ENCODE peak calls at places on chromosomes 11 and 22, in nine cellular contexts. One of them, this sample, is unnamed. For H3K79me2 and H4K20me1, the result is how much of the 10 kb centered on the place peaks cover.

GRCh38 chr11:100269511-100269910 is 417.6 kb upstream of the ARHGAP42 start:
- DNase-seq in PC-3: no peak
- DNase-seq in neural progenitor cell: no peak
- DNase-seq in GM23338: no peak
- DNase-seq in PC-9: no peak
- DNase-seq in H1: no peak
- DNase-seq in HCT116: no peak
- DNase-seq in mammary epithelial cell: no peak
- DNase-seq in SK-N-SH: no peak
- DNase-seq in this sample: no peak

GRCh38 chr11:18321622-18321990 is 334 bp downstream of the HPS5 start:
- DNase-seq in PC-3: peak
- DNase-seq in neural progenitor cell: no peak
- DNase-seq in GM23338: peak
- DNase-seq in PC-9: no peak
- DNase-seq in H1: no peak
- DNase-seq in HCT116: no peak
- DNase-seq in mammary epithelial cell: peak
- DNase-seq in SK-N-SH: peak
- DNase-seq in this sample: peak

GRCh38 chr11:85828640-85828978 is 17.7 kb upstream of the SYTL2 start:
- DNase-seq in PC-3: no peak
- DNase-seq in neural progenitor cell: no peak
- DNase-seq in GM23338: no peak
- DNase-seq in PC-9: no peak
- DNase-seq in H1: no peak
- DNase-seq in HCT116: no peak
- DNase-seq in mammary epithelial cell: no peak
- DNase-seq in SK-N-SH: no peak
- DNase-seq in this sample: no peak

GRCh38 chr11:30586251-30587144 is at the start of gene MPPED2:
- DNase-seq in PC-3: no peak
- DNase-seq in neural progenitor cell: peak
- DNase-seq in GM23338: peak
- DNase-seq in PC-9: no peak
- DNase-seq in H1: peak
- DNase-seq in HCT116: no peak
- DNase-seq in mammary epithelial cell: no peak
- DNase-seq in SK-N-SH: peak
- DNase-seq in this sample: peak

GRCh38 chr11:134633276-134633675 is 221.2 kb upstream of the B3GAT1 start:
- DNase-seq in PC-3: no peak
- DNase-seq in neural progenitor cell: no peak
- DNase-seq in GM23338: no peak
- DNase-seq in PC-9: no peak
- DNase-seq in H1: no peak
- DNase-seq in HCT116: no peak
- DNase-seq in mammary epithelial cell: no peak
- DNase-seq in SK-N-SH: no peak
- DNase-seq in this sample: no peak

GRCh38 chr11:29634248-29634647 is 382.6 kb downstream of the KCNA4 start:
- DNase-seq in PC-3: peak
- DNase-seq in neural progenitor cell: peak
- DNase-seq in GM23338: peak
- DNase-seq in PC-9: no peak
- DNase-seq in H1: no peak
- DNase-seq in HCT116: no peak
- DNase-seq in mammary epithelial cell: no peak
- DNase-seq in SK-N-SH: no peak
- DNase-seq in this sample: no peak

GRCh38 chr22:43435851-43436535 is 24.2 kb downstream of the MPPED1 start:
- DNase-seq in PC-3: no peak
- DNase-seq in neural progenitor cell: no peak
- DNase-seq in GM23338: no peak
- DNase-seq in PC-9: no peak
- DNase-seq in H1: no peak
- DNase-seq in HCT116: no peak
- DNase-seq in mammary epithelial cell: no peak
- DNase-seq in SK-N-SH: no peak
- DNase-seq in this sample: peak

GRCh38 chr11:57513911-57514537 is 1.5 kb downstream of the SLC43A1 start:
- DNase-seq in PC-3: peak
- DNase-seq in neural progenitor cell: peak
- DNase-seq in GM23338: peak
- DNase-seq in PC-9: no peak
- DNase-seq in H1: no peak
- DNase-seq in HCT116: no peak
- DNase-seq in mammary epithelial cell: no peak
- DNase-seq in SK-N-SH: peak
- DNase-seq in this sample: peak

GRCh38 chr11:129239207-129239606 is 47.1 kb upstream of the ARHGAP32 start:
- DNase-seq in PC-3: no peak
- DNase-seq in neural progenitor cell: no peak
- DNase-seq in GM23338: no peak
- DNase-seq in PC-9: no peak
- DNase-seq in H1: no peak
- DNase-seq in HCT116: no peak
- DNase-seq in mammary epithelial cell: no peak
- DNase-seq in SK-N-SH: no peak
- DNase-seq in this sample: no peak

GRCh38 chr11:66880484-66881211 is 23.8 kb downstream of the LRFN4 start:
- DNase-seq in PC-3: peak
- DNase-seq in neural progenitor cell: no peak
- DNase-seq in GM23338: peak
- DNase-seq in PC-9: peak
- DNase-seq in H1: no peak
- DNase-seq in HCT116: no peak
- DNase-seq in mammary epithelial cell: peak
- DNase-seq in SK-N-SH: peak
- DNase-seq in this sample: peak

GRCh38 chr22:49807780-49808708 is 19.6 kb downstream of the BRD1 start:
- DNase-seq in PC-3: no peak
- DNase-seq in neural progenitor cell: no peak
- DNase-seq in GM23338: no peak
- DNase-seq in PC-9: no peak
- DNase-seq in H1: no peak
- DNase-seq in HCT116: no peak
- DNase-seq in mammary epithelial cell: no peak
- DNase-seq in SK-N-SH: no peak
- DNase-seq in this sample: peak

GRCh38 chr11:267491-267994 is 10.7 kb upstream of the NLRP6 start:
- DNase-seq in PC-3: peak
- DNase-seq in neural progenitor cell: no peak
- DNase-seq in GM23338: no peak
- DNase-seq in PC-9: peak
- DNase-seq in H1: no peak
- DNase-seq in HCT116: no peak
- DNase-seq in mammary epithelial cell: peak
- DNase-seq in SK-N-SH: no peak
- DNase-seq in this sample: peak

GRCh38 chr11:10573556-10573955 is 5.1 kb upstream of the LYVE1 start:
- DNase-seq in PC-3: no peak
- DNase-seq in neural progenitor cell: no peak
- DNase-seq in GM23338: no peak
- DNase-seq in PC-9: no peak
- DNase-seq in H1: no peak
- DNase-seq in HCT116: no peak
- DNase-seq in mammary epithelial cell: no peak
- DNase-seq in SK-N-SH: no peak
- DNase-seq in this sample: no peak

GRCh38 chr11:11179239-11179638 is 173.8 kb downstream of the CSNK2A3 start:
- DNase-seq in PC-3: peak
- DNase-seq in neural progenitor cell: no peak
- DNase-seq in GM23338: no peak
- DNase-seq in PC-9: no peak
- DNase-seq in H1: no peak
- DNase-seq in HCT116: peak
- DNase-seq in mammary epithelial cell: peak
- DNase-seq in SK-N-SH: no peak
- DNase-seq in this sample: peak

GRCh38 chr11:7981758-7982157 is 5.4 kb upstream of the EIF3F start:
- DNase-seq in PC-3: no peak
- DNase-seq in neural progenitor cell: no peak
- DNase-seq in GM23338: no peak
- DNase-seq in PC-9: no peak
- DNase-seq in H1: no peak
- DNase-seq in HCT116: no peak
- DNase-seq in mammary epithelial cell: no peak
- DNase-seq in SK-N-SH: no peak
- DNase-seq in this sample: no peak

GRCh38 chr11:7982582-7983119 is 4.5 kb upstream of the EIF3F start:
- DNase-seq in PC-3: no peak
- DNase-seq in neural progenitor cell: no peak
- DNase-seq in GM23338: no peak
- DNase-seq in PC-9: no peak
- DNase-seq in H1: no peak
- DNase-seq in HCT116: no peak
- DNase-seq in mammary epithelial cell: no peak
- DNase-seq in SK-N-SH: no peak
- DNase-seq in this sample: no peak

GRCh38 chr11:7974668-7975067 is 9.4 kb upstream of the NLRP10 start:
- DNase-seq in PC-3: peak
- DNase-seq in neural progenitor cell: no peak
- DNase-seq in GM23338: peak
- DNase-seq in PC-9: peak
- DNase-seq in H1: no peak
- DNase-seq in HCT116: no peak
- DNase-seq in mammary epithelial cell: no peak
- DNase-seq in SK-N-SH: no peak
- DNase-seq in this sample: no peak

GRCh38 chr11:7973011-7973410 is 7.8 kb upstream of the NLRP10 start:
- DNase-seq in PC-3: peak
- DNase-seq in neural progenitor cell: no peak
- DNase-seq in GM23338: no peak
- DNase-seq in PC-9: no peak
- DNase-seq in H1: no peak
- DNase-seq in HCT116: no peak
- DNase-seq in mammary epithelial cell: peak
- DNase-seq in SK-N-SH: no peak
- DNase-seq in this sample: no peak

GRCh38 chr11:7977251-7977917 is 9.8 kb upstream of the EIF3F start:
- DNase-seq in PC-3: peak
- DNase-seq in neural progenitor cell: no peak
- DNase-seq in GM23338: peak
- DNase-seq in PC-9: peak
- DNase-seq in H1: no peak
- DNase-seq in HCT116: no peak
- DNase-seq in mammary epithelial cell: peak
- DNase-seq in SK-N-SH: no peak
- DNase-seq in this sample: peak
- H3K4me3 ChIP-seq in PC-3: peak
- H3K4me3 ChIP-seq in neural progenitor cell: no peak
- H3K4me3 ChIP-seq in GM23338: no peak
- H3K4me3 ChIP-seq in PC-9: peak
- H3K4me3 ChIP-seq in H1: no peak
- H3K4me3 ChIP-seq in HCT116: no peak
- H3K4me3 ChIP-seq in mammary epithelial cell: peak
- H3K4me3 ChIP-seq in SK-N-SH: no peak
- H3K4me3 ChIP-seq in this sample: peak

GRCh38 chr11:6608726-6609501 is 3.1 kb downstream of the TAF10 start:
- DNase-seq in PC-3: no peak
- DNase-seq in neural progenitor cell: no peak
- DNase-seq in GM23338: no peak
- DNase-seq in PC-9: no peak
- DNase-seq in H1: no peak
- DNase-seq in HCT116: no peak
- DNase-seq in mammary epithelial cell: no peak
- DNase-seq in SK-N-SH: no peak
- DNase-seq in this sample: no peak

GRCh38 chr11:6609502-6610015 is 2.5 kb downstream of the TAF10 start:
- DNase-seq in PC-3: no peak
- DNase-seq in neural progenitor cell: no peak
- DNase-seq in GM23338: no peak
- DNase-seq in PC-9: no peak
- DNase-seq in H1: no peak
- DNase-seq in HCT116: no peak
- DNase-seq in mammary epithelial cell: no peak
- DNase-seq in SK-N-SH: no peak
- DNase-seq in this sample: no peak

GRCh38 chr11:6606471-6607189 is 3.1 kb downstream of the ILK start:
- DNase-seq in PC-3: peak
- DNase-seq in neural progenitor cell: peak
- DNase-seq in GM23338: peak
- DNase-seq in PC-9: peak
- DNase-seq in H1: peak
- DNase-seq in HCT116: peak
- DNase-seq in mammary epithelial cell: peak
- DNase-seq in SK-N-SH: peak
- DNase-seq in this sample: peak

GRCh38 chr11:6607190-6607635 is 3.6 kb downstream of the ILK start:
- DNase-seq in PC-3: no peak
- DNase-seq in neural progenitor cell: no peak
- DNase-seq in GM23338: no peak
- DNase-seq in PC-9: no peak
- DNase-seq in H1: no peak
- DNase-seq in HCT116: no peak
- DNase-seq in mammary epithelial cell: no peak
- DNase-seq in SK-N-SH: no peak
- DNase-seq in this sample: no peak

DNA sequence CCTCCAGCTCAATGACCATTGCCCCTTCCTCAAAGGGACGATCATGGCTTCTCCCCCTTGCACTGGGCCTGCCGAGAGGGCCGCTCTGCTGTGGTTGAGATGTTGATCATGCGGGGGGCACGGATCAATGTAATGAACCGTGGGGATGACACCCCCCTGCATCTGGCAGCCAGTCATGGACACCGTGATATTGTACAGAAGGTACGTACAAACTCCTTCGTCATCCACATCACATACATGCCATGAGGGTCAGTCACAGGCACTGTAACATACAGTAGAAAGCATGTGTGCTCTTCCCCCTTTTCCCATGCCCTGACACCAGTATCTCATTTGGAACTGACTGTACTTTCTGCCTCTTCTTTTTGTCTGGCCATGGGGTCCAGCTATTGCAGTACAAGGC is 4.0 kb downstream of the TAF10 start:
- DNase-seq in PC-3: no peak
- DNase-seq in neural progenitor cell: no peak
- DNase-seq in GM23338: no peak
- DNase-seq in PC-9: no peak
- DNase-seq in H1: peak
- DNase-seq in HCT116: no peak
- DNase-seq in mammary epithelial cell: no peak
- DNase-seq in SK-N-SH: no peak
- DNase-seq in this sample: no peak
- H3K79me2 ChIP-seq in PC-3: half or more
- H3K79me2 ChIP-seq in neural progenitor cell: half or more
- H3K79me2 ChIP-seq in GM23338: half or more
- H3K79me2 ChIP-seq in PC-9: under half
- H3K79me2 ChIP-seq in H1: under half
- H3K79me2 ChIP-seq in HCT116: half or more
- H3K79me2 ChIP-seq in mammary epithelial cell: half or more
- H3K79me2 ChIP-seq in SK-N-SH: half or more
- H3K79me2 ChIP-seq in this sample: half or more

GRCh38 chr22:48606684-48607307 is 1220.9 kb downstream of the BRD1 start:
- DNase-seq in PC-3: no peak
- DNase-seq in neural progenitor cell: no peak
- DNase-seq in GM23338: no peak
- DNase-seq in PC-9: no peak
- DNase-seq in H1: no peak
- DNase-seq in HCT116: no peak
- DNase-seq in mammary epithelial cell: no peak
- DNase-seq in SK-N-SH: no peak
- DNase-seq in this sample: no peak
- H4K20me1 ChIP-seq in PC-3: under half
- H4K20me1 ChIP-seq in neural progenitor cell: under half
- H4K20me1 ChIP-seq in GM23338: under half
- H4K20me1 ChIP-seq in PC-9: under half
- H4K20me1 ChIP-seq in H1: under half
- H4K20me1 ChIP-seq in HCT116: under half
- H4K20me1 ChIP-seq in mammary epithelial cell: under half
- H4K20me1 ChIP-seq in SK-N-SH: under half
- H4K20me1 ChIP-seq in this sample: under half

GRCh38 chr11:64659417-64660144 is 63.4 kb downstream of the NRXN2 start:
- DNase-seq in PC-3: peak
- DNase-seq in neural progenitor cell: no peak
- DNase-seq in GM23338: no peak
- DNase-seq in PC-9: peak
- DNase-seq in H1: no peak
- DNase-seq in HCT116: peak
- DNase-seq in mammary epithelial cell: peak
- DNase-seq in SK-N-SH: no peak
- DNase-seq in this sample: peak
- H3K4me3 ChIP-seq in PC-3: no peak
- H3K4me3 ChIP-seq in neural progenitor cell: no peak
- H3K4me3 ChIP-seq in GM23338: no peak
- H3K4me3 ChIP-seq in PC-9: no peak
- H3K4me3 ChIP-seq in H1: no peak
- H3K4me3 ChIP-seq in HCT116: peak
- H3K4me3 ChIP-seq in mammary epithelial cell: no peak
- H3K4me3 ChIP-seq in SK-N-SH: no peak
- H3K4me3 ChIP-seq in this sample: peak